ENCODE peak calls at places on chromosome 9, in seven cellular contexts. Q is heart left ventricle; Y is fibroblast of lung; T is pancreas; E is SK-N-SH; J is CD8-positive, alpha-beta T cell; B is hepatocyte. G is an unnamed sample. For H3K4me1, the result is how much of the 10 kb centered on the place peaks cover.

GRCh38 chr9:106892632-106893031 is 29.7 kb downstream of the ZNF462 start:
- DNase-seq in Q (peak), Y (peak), T (no peak), E (peak), J (no peak), B (peak), G (peak)

GRCh38 chr9:86387376-86387775 is 33.2 kb upstream of the TUT7 start:
- DNase-seq in Q (no peak), Y (no peak), T (no peak), E (no peak), J (no peak), B (no peak), G (no peak)

GRCh38 chr9:29322240-29322639 is 1749.0 kb upstream of the C9orf72 start:
- DNase-seq in Q (no peak), Y (no peak), T (no peak), E (no peak), J (no peak), B (no peak), G (no peak)

GRCh38 chr9:79477955-79478751 is 93.6 kb upstream of the TLE4 start:
- DNase-seq in Q (no peak), Y (peak), T (peak), E (peak), J (peak), B (peak), G (peak)

GRCh38 chr9:100428871-100429654 is 2.1 kb downstream of the MSANTD3 start:
- DNase-seq in Q (peak), Y (peak), T (no peak), E (no peak), J (no peak), B (peak), G (no peak)

GRCh38 chr9:114291064-114291474 is 31.8 kb upstream of the ORM1 start:
- DNase-seq in Q (peak), Y (peak), T (peak), E (peak), J (peak), B (peak), G (peak)

GRCh38 chr9:124590886-124591641 is 83.9 kb upstream of the NR5A1 start:
- DNase-seq in Q (no peak), Y (no peak), T (no peak), E (no peak), J (no peak), B (no peak), G (no peak)

GRCh38 chr9:83362341-83362995 is 175.7 kb downstream of the FRMD3 start:
- DNase-seq in Q (no peak), Y (no peak), T (no peak), E (no peak), J (no peak), B (no peak), G (peak)

GRCh38 chr9:84939766-84940165 is 270.2 kb downstream of the NTRK2 start:
- DNase-seq in Q (no peak), Y (peak), T (no peak), E (no peak), J (no peak), B (no peak), G (no peak)

GRCh38 chr9:127877566-127877998 is at the start of gene AK1:
- DNase-seq in Q (peak), Y (peak), T (peak), E (peak), J (no peak), B (peak), G (peak)

GRCh38 chr9:130461218-130461630 is 16.5 kb downstream of the ASS1 start:
- DNase-seq in Q (peak), Y (peak), T (peak), E (peak), J (peak), B (peak), G (peak)

GRCh38 chr9:17627641-17628040 is 48.8 kb downstream of the SH3GL2 start:
- DNase-seq in Q (no peak), Y (peak), T (no peak), E (no peak), J (no peak), B (no peak), G (no peak)

GRCh38 chr9:116985636-116986414 is 298.7 kb downstream of the TRIM32 start:
- DNase-seq in Q (no peak), Y (no peak), T (no peak), E (peak), J (no peak), B (no peak), G (no peak)

GRCh38 chr9:93827545-93828330 is 127.4 kb downstream of the BARX1 start:
- DNase-seq in Q (no peak), Y (peak), T (peak), E (peak), J (peak), B (peak), G (peak)

GRCh38 chr9:109342878-109343277 is 22.0 kb upstream of the EPB41L4B start:
- DNase-seq in Q (no peak), Y (no peak), T (no peak), E (no peak), J (no peak), B (no peak), G (no peak)
- H3K4me1 ChIP-seq in Q (under half), Y (under half), T (under half), E (under half), J (under half), B (under half), G (under half)

GRCh38 chr9:3479516-3480352 is 46.1 kb downstream of the RFX3 start:
- DNase-seq in Q (no peak), Y (no peak), T (no peak), E (no peak), J (no peak), B (no peak), G (no peak)
- H3K4me1 ChIP-seq in Q (under half), Y (under half), T (under half), E (under half), J (under half), B (under half), G (under half)

DNA sequence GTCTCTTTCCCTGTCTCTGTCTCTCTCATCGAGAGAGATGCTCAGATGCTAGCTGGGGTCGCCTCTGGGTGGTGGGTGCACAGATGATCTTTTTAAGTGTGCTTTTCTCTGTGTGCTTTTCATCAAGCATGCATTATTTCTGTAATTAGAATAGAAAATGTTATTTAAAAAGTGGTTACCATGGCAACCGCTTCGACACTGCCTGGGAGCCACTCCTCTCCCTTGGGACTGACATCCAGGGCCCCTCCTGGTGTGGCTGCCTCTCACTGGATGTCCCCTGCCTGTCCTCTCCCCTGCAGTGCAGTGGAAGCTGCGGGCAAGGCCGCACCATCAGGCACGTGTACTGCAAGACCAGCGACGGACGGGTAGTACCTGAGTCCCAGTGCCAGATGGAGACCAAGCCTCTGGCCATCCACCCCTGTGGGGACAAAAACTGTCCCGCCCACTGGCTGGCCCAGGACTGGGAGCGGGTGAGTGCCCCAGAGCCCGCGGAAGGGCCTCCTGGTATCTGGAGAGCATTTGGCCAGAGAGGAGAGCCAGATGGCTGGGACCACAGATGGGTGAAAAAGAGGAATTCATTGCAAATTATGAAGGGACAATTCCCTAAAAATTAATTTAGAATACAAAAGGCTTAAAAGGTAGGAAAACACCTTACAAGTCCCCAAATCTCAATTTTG is 34.7 kb downstream of the ADAMTSL2 start:
- DNase-seq in Q (no peak), Y (no peak), T (no peak), E (peak), J (no peak), B (no peak), G (no peak)
- H3K4me1 ChIP-seq in Q (under half), Y (under half), T (under half), E (under half), J (under half), B (under half), G (under half)

GRCh38 chr9:121670447-121670846 is 19.0 kb downstream of the DAB2IP start:
- DNase-seq in Q (no peak), Y (peak), T (peak), E (no peak), J (no peak), B (no peak), G (no peak)
- H3K4me1 ChIP-seq in Q (under half), Y (under half), T (under half), E (under half), J (under half), B (under half), G (under half)

GRCh38 chr9:5511935-5512580 is 1.7 kb downstream of the PDCD1LG2 start:
- DNase-seq in Q (no peak), Y (no peak), T (no peak), E (no peak), J (no peak), B (no peak), G (no peak)
- H3K4me1 ChIP-seq in Q (under half), Y (under half), T (under half), E (under half), J (under half), B (under half), G (under half)

GRCh38 chr9:136522354-136523237 is 23.3 kb downstream of the NOTCH1 start:
- DNase-seq in Q (no peak), Y (no peak), T (no peak), E (no peak), J (no peak), B (no peak), G (no peak)
- H3K4me1 ChIP-seq in Q (under half), Y (under half), T (under half), E (under half), J (under half), B (under half), G (under half)

G was measured in endodermal cell.